ENCODE peak calls at places on chromosome 22, in eight cellular contexts. J, G, W, I, U, Q, O and E are unnamed samples.

GRCh38 chr22:28997342-28997741 is 64.3 kb downstream of the C22orf31 start:
- DNase-seq in J (no peak), I (no peak), O (no peak), W (no peak), U (no peak), Q (no peak), G (no peak), E (no peak)

GRCh38 chr22:30332994-30333706 is 6.4 kb upstream of the TBC1D10A start:
- DNase-seq in G (no peak), Q (no peak), U (no peak), J (no peak), W (no peak), I (no peak), O (no peak), E (no peak)

GRCh38 chr22:36617694-36618522 is 85.6 kb downstream of the CACNG2 start:
- DNase-seq in I (no peak), U (no peak), J (no peak), W (no peak), O (no peak), G (no peak), Q (no peak), E (no peak)

GRCh38 chr22:21646608-21647590 is 4.8 kb downstream of the SDF2L1 start:
- DNase-seq in G (peak; percentile 88), J (peak; percentile 74), U (peak; percentile 76), I (peak; percentile 99), W (peak; percentile 32), O (peak; percentile 82), Q (peak; percentile 51), E (peak; percentile 88)

GRCh38 chr22:48940266-48940987 is 887.2 kb downstream of the BRD1 start:
- DNase-seq in I (no peak), Q (no peak), U (no peak), G (no peak), O (no peak), J (no peak), W (no peak), E (no peak)

GRCh38 chr22:24601217-24602104 is 1.5 kb upstream of the GGT1 start:
- DNase-seq in U (no peak), J (peak; percentile 93), O (peak; percentile 74), Q (no peak), G (peak; percentile 80), W (no peak), I (no peak), E (peak; percentile 74)

GRCh38 chr22:37314315-37315046 is 32.2 kb downstream of the CYTH4 start:
- DNase-seq in O (peak; percentile 79), J (no peak), G (no peak), I (no peak), Q (no peak), W (no peak), U (peak; percentile 26), E (no peak)

GRCh38 chr22:20464096-20464614 is 26.5 kb upstream of the SCARF2 start:
- DNase-seq in Q (peak; percentile 56), U (no peak), I (no peak), O (no peak), J (peak; percentile 36), G (no peak), W (no peak), E (no peak)

GRCh38 chr22:43239102-43239875 is 52.4 kb upstream of the TTLL12 start:
- DNase-seq in G (no peak), J (no peak), U (no peak), I (no peak), O (no peak), Q (no peak), W (no peak), E (no peak)

GRCh38 chr22:24325105-24325757 is 54.6 kb downstream of the SPECC1L start:
- DNase-seq in Q (peak; percentile 43), J (no peak), O (peak; percentile 87), U (peak; percentile 87), G (no peak), I (peak; percentile 37), W (no peak), E (peak; percentile 60)

GRCh38 chr22:49720279-49720959 is 107.3 kb downstream of the BRD1 start:
- DNase-seq in J (no peak), W (no peak), Q (no peak), G (no peak), O (no peak), U (no peak), I (no peak), E (no peak)

GRCh38 chr22:48825802-48826520 is 1001.7 kb downstream of the BRD1 start:
- DNase-seq in U (no peak), W (no peak), J (peak; percentile 30), G (no peak), I (no peak), Q (no peak), O (no peak), E (no peak)

GRCh38 chr22:31038686-31039085 is 42.4 kb upstream of the SMTN start:
- DNase-seq in O (no peak), I (no peak), J (no peak), Q (no peak), G (no peak), W (no peak), U (no peak), E (no peak)

GRCh38 chr22:23856721-23857605 is 712 bp upstream of the SLC2A11 start:
- DNase-seq in J (no peak), I (no peak), O (no peak), G (peak; percentile 70), Q (peak; percentile 65), W (no peak), U (peak; percentile 31), E (peak; percentile 73)

GRCh38 chr22:49925525-49926128 is 7.2 kb downstream of the CRELD2 start:
- DNase-seq in J (no peak), I (no peak), O (no peak), U (no peak), W (no peak), Q (peak; percentile 67), G (no peak), E (no peak)

GRCh38 chr22:30905696-30906341 is 62.8 kb downstream of the MORC2 start:
- DNase-seq in G (no peak), O (no peak), W (no peak), Q (no peak), I (no peak), J (no peak), U (no peak), E (no peak)

GRCh38 chr22:39723463-39723862 is 152.9 kb downstream of the CACNA1I start:
- DNase-seq in Q (no peak), U (no peak), O (no peak), J (no peak), G (no peak), W (no peak), I (no peak), E (no peak)

GRCh38 chr22:29112102-29112501 is 39.3 kb downstream of the KREMEN1 start:
- DNase-seq in Q (no peak), U (no peak), J (no peak), W (no peak), G (no peak), O (no peak), I (no peak), E (no peak)

GRCh38 chr22:25797891-25798290 is 55.9 kb downstream of the MYO18B start:
- DNase-seq in I (no peak), W (no peak), Q (no peak), G (no peak), U (no peak), J (no peak), O (no peak), E (no peak)

GRCh38 chr22:29788339-29789279 is 21.4 kb downstream of the UQCR10 start:
- DNase-seq in I (no peak), Q (no peak), J (no peak), U (no peak), G (peak; percentile 78), W (no peak), O (no peak), E (no peak)

GRCh38 chr22:46916886-46917625 is 154.6 kb downstream of the TBC1D22A start:
- DNase-seq in U (no peak), I (no peak), O (no peak), Q (no peak), J (no peak), G (no peak), W (no peak), E (no peak)
- TF ChIP-seq POLR2A in U (no peak), I (no peak), O (no peak), Q (no peak), J (no peak), G (no peak), W (no peak), E (no peak)

DNA sequence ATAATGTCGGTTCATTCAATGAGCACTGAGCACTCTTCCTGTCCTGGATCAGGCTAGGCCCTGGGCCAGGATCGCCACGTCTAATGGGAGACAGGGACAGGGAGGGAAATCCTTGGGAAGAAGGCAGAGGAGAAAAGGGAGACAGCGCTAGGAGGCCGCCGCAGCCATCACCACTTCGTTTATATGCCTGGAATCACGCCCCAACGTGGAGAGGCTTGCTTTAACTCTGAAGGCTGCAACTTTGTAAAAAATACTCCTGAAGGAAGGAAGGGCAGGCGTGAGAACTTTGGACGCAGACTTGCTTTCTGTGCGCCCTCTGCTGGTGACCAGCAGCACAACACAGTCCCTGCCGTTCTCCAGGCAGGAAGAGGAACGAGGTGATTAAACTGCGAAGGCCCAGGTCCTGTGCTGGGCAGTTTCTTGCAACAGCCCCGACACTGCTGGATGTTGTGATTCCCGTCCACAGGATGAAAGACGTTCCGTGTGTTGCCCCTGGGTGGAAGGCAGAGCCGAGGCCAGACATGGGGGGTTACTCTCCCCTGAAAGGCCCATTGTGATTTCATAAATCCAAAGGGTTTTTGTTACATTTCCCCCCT is 22.1 kb downstream of the RIBC2 start:
- DNase-seq in I (peak; percentile 80), U (peak; percentile 93), J (peak; percentile 85), O (peak; percentile 90), W (no peak), Q (peak; percentile 75), G (peak; percentile 91), E (peak; percentile 77)
- TF ChIP-seq POLR2A in I (no peak), U (no peak), J (no peak), O (no peak), W (no peak), Q (no peak), G (no peak), E (no peak)

DNA sequence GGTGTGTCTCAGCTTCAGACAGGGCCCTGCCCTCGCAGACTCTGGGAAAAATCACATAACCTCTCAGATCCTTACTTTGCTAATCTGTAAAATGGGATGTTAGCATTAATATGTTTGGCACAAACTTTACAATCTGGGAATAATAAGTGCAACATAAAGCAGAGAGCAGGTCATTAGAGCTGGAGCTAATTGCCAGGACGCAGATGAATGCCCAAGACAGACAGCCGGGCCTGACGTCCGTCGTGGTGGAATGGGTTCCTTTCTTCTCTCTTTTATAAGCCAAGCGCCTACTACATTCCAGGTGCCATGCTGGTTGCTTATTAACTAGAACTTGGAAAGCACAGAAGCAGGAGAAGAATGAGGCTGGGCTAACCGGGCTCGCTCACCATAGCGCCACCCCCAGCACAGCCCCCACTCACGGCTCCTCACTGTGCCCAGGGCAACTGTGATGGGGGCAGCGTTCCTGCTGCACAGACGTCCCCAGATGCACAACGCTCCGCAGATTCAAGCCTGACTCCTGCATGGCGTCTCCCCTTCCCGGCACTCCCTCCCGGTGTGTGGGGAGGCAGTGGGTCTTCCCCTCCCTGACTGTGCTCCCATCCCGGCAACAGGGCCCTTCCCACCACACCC is 43.9 kb downstream of the TRMU start:
- DNase-seq in G (no peak), O (no peak), Q (no peak), U (no peak), I (no peak), W (no peak), J (peak; percentile 68), E (no peak)
- TF ChIP-seq POLR2A in G (no peak), O (no peak), Q (no peak), U (no peak), I (no peak), W (no peak), J (no peak), E (no peak)

GRCh38 chr22:38490915-38491314 is 15.2 kb downstream of the DDX17 start:
- DNase-seq in U (peak; percentile 29), J (peak; percentile 80), W (no peak), O (no peak), Q (no peak), I (no peak), G (peak; percentile 59), E (peak; percentile 47)
- TF ChIP-seq POLR2A in U (no peak), J (no peak), W (no peak), O (no peak), Q (no peak), I (no peak), G (no peak), E (no peak)